ENCODE peak calls at places on chromosomes 2 and 18, in ten cellular contexts. D is AG09309, E is HT-29, N is cardiac muscle cell, X is fibroblast of mammary gland, Q is mucosa of descending colon, C is astrocyte of the cerebellum, V is GM04504, B is osteoblast, S is colonic mucosa. W is an unnamed sample.

GRCh38 chr18:10050956-10051355 is 137.1 kb downstream of the VAPA start:
- DNase-seq in Q (no peak), E (no peak), N (no peak), X (peak), B (no peak), S (no peak), D (no peak), V (no peak), C (no peak), W (no peak)

GRCh38 chr2:226247289-226248275 is 552.0 kb downstream of the IRS1 start:
- DNase-seq in D (no peak), X (peak), Q (no peak), V (no peak), B (peak), C (no peak), N (no peak), E (peak), S (no peak), W (no peak)

GRCh38 chr2:186342029-186342428 is 144.0 kb upstream of the ZC3H15 start:
- DNase-seq in D (no peak), E (no peak), V (no peak), C (no peak), B (no peak), N (no peak), S (no peak), X (no peak), Q (no peak), W (no peak)

GRCh38 chr2:106547104-106547503 is 59.9 kb downstream of the CD8B2 start:
- DNase-seq in N (no peak), D (no peak), V (no peak), E (no peak), C (no peak), B (no peak), X (peak), Q (peak), S (no peak), W (no peak)

GRCh38 chr18:48835745-48836191 is 115.0 kb downstream of the SMAD7 start:
- DNase-seq in V (no peak), B (peak), S (no peak), E (no peak), N (no peak), C (no peak), D (no peak), Q (peak), X (no peak), W (no peak)

GRCh38 chr2:160221391-160222276 is 21.6 kb upstream of the ITGB6 start:
- DNase-seq in B (peak), V (peak), E (peak), Q (peak), D (peak), N (no peak), C (no peak), S (peak), X (peak), W (peak)

GRCh38 chr2:796151-796955 is 119.1 kb upstream of the TMEM18 start:
- DNase-seq in N (no peak), D (no peak), E (no peak), V (no peak), S (no peak), B (no peak), C (no peak), Q (no peak), X (no peak), W (no peak)

GRCh38 chr2:205217004-205217403 is 465.3 kb upstream of the NRP2 start:
- DNase-seq in B (no peak), C (no peak), V (no peak), S (no peak), N (no peak), Q (no peak), D (no peak), X (no peak), E (no peak), W (no peak)

GRCh38 chr2:31318360-31319336 is 84.7 kb downstream of the EHD3 start:
- DNase-seq in X (peak), S (peak), D (peak), N (no peak), C (peak), V (peak), B (no peak), Q (no peak), E (no peak), W (no peak)

GRCh38 chr18:35936951-35937350 is 35.5 kb upstream of the RMP24 start:
- DNase-seq in D (no peak), X (no peak), V (no peak), E (no peak), S (no peak), C (no peak), B (no peak), N (no peak), Q (no peak), W (no peak)

GRCh38 chr2:241865957-241866858 is 3.3 kb upstream of the RTP5 start:
- DNase-seq in Q (no peak), C (no peak), V (no peak), X (no peak), S (no peak), E (no peak), B (no peak), N (peak), D (no peak), W (no peak)

GRCh38 chr2:235616846-235617245 is 123.0 kb downstream of the AGAP1 start:
- DNase-seq in N (no peak), C (no peak), B (peak), Q (no peak), D (no peak), S (no peak), E (no peak), V (no peak), X (peak), W (no peak)

W was measured in left lobe of liver.